ENCODE peak calls at places on chromosomes 2 and 18, in six cellular contexts. P is AG09319, D is AG04450, X is heart right ventricle, T is GM12878, L is fibroblast of mammary gland. Y is an unnamed sample.

GRCh38 chr2:50448556-50448955 is 583.4 kb downstream of the NRXN1 start:
- DNase-seq in T (no peak), X (no peak), P (no peak), L (no peak), D (no peak), Y (no peak)

GRCh38 chr18:62585274-62586147 is 62.7 kb downstream of the ZCCHC2 start:
- DNase-seq in D (no peak), L (no peak), T (no peak), X (no peak), P (no peak), Y (no peak)

GRCh38 chr18:9221661-9222060 is 85.1 kb downstream of the ANKRD12 start:
- DNase-seq in T (no peak), X (no peak), P (no peak), L (no peak), D (no peak), Y (no peak)

GRCh38 chr2:154580767-154581166 is 117.7 kb upstream of the KCNJ3 start:
- DNase-seq in T (no peak), X (no peak), L (no peak), P (no peak), D (no peak), Y (no peak)

GRCh38 chr2:173300458-173300857 is 54.2 kb upstream of the CDCA7 start:
- DNase-seq in T (no peak), P (no peak), D (no peak), X (no peak), L (no peak), Y (no peak)

GRCh38 chr2:16071039-16071864 is 130.9 kb downstream of the MYCN start:
- DNase-seq in X (no peak), P (no peak), D (no peak), L (no peak), T (no peak), Y (no peak)

GRCh38 chr2:203022751-203023150 is 8.1 kb downstream of the NBEAL1 start:
- DNase-seq in P (no peak), D (no peak), L (peak; percentile 41), T (no peak), X (no peak), Y (no peak)

GRCh38 chr18:13217466-13217961 is 1.0 kb upstream of the LDLRAD4 start:
- DNase-seq in P (no peak), X (peak; percentile 80), T (no peak), L (peak; percentile 7), D (no peak), Y (no peak)

GRCh38 chr2:178241852-178242551 is 47.7 kb downstream of the OSBPL6 start:
- DNase-seq in P (peak; percentile 79), D (peak; percentile 80), L (peak; percentile 99), T (no peak), X (no peak), Y (peak; percentile 87)

GRCh38 chr2:27379840-27380625 is 501 bp downstream of the ZNF513 start:
- DNase-seq in T (no peak), L (peak; percentile 62), P (no peak), D (no peak), X (peak; percentile 74), Y (peak; percentile 33)

GRCh38 chr2:72579595-72580180 is 246.1 kb downstream of the EXOC6B start:
- DNase-seq in X (no peak), D (peak; percentile 11), P (peak; percentile 16), L (peak; percentile 64), T (no peak), Y (peak; percentile 51)

GRCh38 chr2:221715783-221716386 is 143.8 kb upstream of the EPHA4 start:
- DNase-seq in L (no peak), P (no peak), T (no peak), X (no peak), D (no peak), Y (no peak)

GRCh38 chr2:224690868-224691267 is 25.3 kb downstream of the CCDC195 start:
- DNase-seq in X (no peak), T (no peak), P (no peak), L (no peak), D (no peak), Y (no peak)

GRCh38 chr2:101234169-101234938 is 18.3 kb upstream of the CNOT11 start:
- DNase-seq in X (no peak), L (no peak), P (no peak), T (no peak), D (no peak), Y (no peak)

GRCh38 chr2:63436488-63436887 is 151.8 kb downstream of the WDPCP start:
- DNase-seq in L (no peak), T (no peak), P (no peak), X (no peak), D (no peak), Y (no peak)

GRCh38 chr2:63000801-63001200 is 49.8 kb upstream of the OTX1 start:
- DNase-seq in T (no peak), L (peak; percentile 24), P (no peak), X (no peak), D (peak; percentile 4), Y (peak; percentile 11)

GRCh38 chr2:205877501-205877900 is 195.2 kb downstream of the NRP2 start:
- DNase-seq in T (no peak), P (no peak), D (no peak), L (no peak), X (no peak), Y (no peak)

GRCh38 chr2:224611938-224612337 is 26.8 kb upstream of the CUL3 start:
- DNase-seq in P (no peak), X (no peak), D (no peak), T (no peak), L (no peak), Y (no peak)

GRCh38 chr18:70126832-70127231 is 78.7 kb downstream of the RTTN start:
- DNase-seq in T (no peak), D (no peak), X (no peak), P (no peak), L (no peak), Y (no peak)

GRCh38 chr2:191566347-191566746 is 111.6 kb upstream of the NABP1 start:
- DNase-seq in X (no peak), L (peak; percentile 64), P (no peak), T (no peak), D (peak; percentile 26), Y (peak; percentile 33)

GRCh38 chr18:8786766-8787670 is 81.7 kb downstream of the MTCL1 start:
- DNase-seq in P (no peak), L (no peak), X (no peak), T (no peak), D (no peak), Y (no peak)

GRCh38 chr2:40371525-40372277 is 80.2 kb downstream of the SLC8A1 start:
- DNase-seq in T (no peak), D (peak; percentile 45), P (peak; percentile 53), X (no peak), L (peak; percentile 79), Y (peak; percentile 87)

GRCh38 chr2:206115026-206115578 is 29.1 kb upstream of the INO80D start:
- DNase-seq in D (no peak), X (no peak), L (no peak), T (no peak), P (no peak), Y (no peak)

GRCh38 chr2:136225950-136226835 is 108.2 kb upstream of the CXCR4 start:
- DNase-seq in D (no peak), T (no peak), L (no peak), X (no peak), P (no peak), Y (no peak)

GRCh38 chr2:216776076-216776726 is 80.9 kb upstream of the IGFBP5 start:
- DNase-seq in D (no peak), L (no peak), T (no peak), X (no peak), P (no peak), Y (no peak)

GRCh38 chr2:101160454-101160853 is 9.3 kb upstream of the TBC1D8 start:
- DNase-seq in P (no peak), T (no peak), X (no peak), L (peak; percentile 63), D (no peak), Y (peak; percentile 63)

GRCh38 chr2:109474319-109474825 is 139.4 kb downstream of the SEPTIN10 start:
- DNase-seq in L (no peak), X (no peak), T (no peak), P (no peak), D (no peak), Y (no peak)

DNA sequence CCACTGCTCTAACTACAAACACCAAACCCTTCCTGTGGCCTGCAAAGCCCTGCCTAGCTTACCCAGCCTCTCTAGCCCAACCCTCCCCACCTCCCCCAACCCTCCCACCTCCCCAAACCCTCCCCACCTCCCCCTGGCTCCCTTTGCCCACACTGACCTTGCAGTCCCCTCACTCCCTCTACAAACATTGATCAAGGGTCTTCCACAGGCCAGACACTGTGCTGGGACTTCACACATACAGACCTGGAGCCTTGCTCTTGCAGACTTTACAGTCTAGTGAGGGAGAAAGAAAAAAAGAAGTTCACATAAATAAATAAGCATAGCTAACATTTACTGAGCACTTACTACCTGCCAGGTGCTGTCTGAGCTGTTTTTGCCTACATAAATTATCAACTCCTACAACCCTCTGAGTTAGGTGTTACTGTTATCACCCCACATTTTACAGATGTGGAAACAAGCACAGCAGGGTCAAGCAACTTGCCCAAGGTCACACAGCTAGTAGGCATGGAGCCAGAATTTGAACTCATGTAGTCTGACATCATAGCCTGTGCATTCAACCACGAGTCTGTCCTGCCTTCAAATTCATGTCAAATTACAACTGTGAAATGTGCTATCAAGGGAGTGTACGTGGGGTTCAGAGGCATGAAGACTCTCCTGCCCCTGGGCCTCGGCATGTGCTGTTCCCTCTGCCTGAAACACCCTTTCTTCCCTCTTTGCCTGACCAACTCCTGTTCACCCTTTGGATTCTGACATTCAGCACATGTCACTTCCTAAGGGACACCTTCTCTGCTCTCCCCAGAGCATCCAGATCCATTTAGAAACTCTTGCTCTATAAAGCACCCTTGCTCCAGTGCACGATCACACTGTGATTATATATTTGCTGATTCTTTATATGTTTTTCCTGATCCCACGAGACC is 209.9 kb downstream of the TNS1 start:
- DNase-seq in X (no peak), T (no peak), D (no peak), L (peak; percentile 52), P (no peak), Y (no peak)
- TF ChIP-seq CTCF in X (no peak), T (no peak), D (no peak), L (no peak), P (no peak), Y (no peak)

GRCh38 chr2:143284087-143284675 is 155.0 kb downstream of the ARHGAP15 start:
- DNase-seq in T (no peak), P (peak; percentile 3), X (no peak), L (peak; percentile 55), D (no peak), Y (peak; percentile 15)

GRCh38 chr2:143279672-143280071 is 150.5 kb downstream of the ARHGAP15 start:
- DNase-seq in D (no peak), L (no peak), X (no peak), P (no peak), T (no peak), Y (no peak)

GRCh38 chr2:143280097-143280757 is 151.0 kb downstream of the ARHGAP15 start:
- DNase-seq in D (no peak), P (no peak), L (no peak), X (no peak), T (no peak), Y (no peak)

GRCh38 chr2:143282684-143283083 is 153.5 kb downstream of the ARHGAP15 start:
- DNase-seq in P (no peak), X (no peak), L (no peak), T (no peak), D (no peak), Y (no peak)
- TF ChIP-seq CTCF in P (no peak), X (no peak), L (peak; percentile 34), T (peak; percentile 43), D (peak; percentile 22), Y (peak; percentile 45)

GRCh38 chr2:128179461-128179755 is 88.4 kb downstream of the UGGT1 start:
- DNase-seq in D (no peak), X (no peak), P (no peak), L (no peak), T (no peak), Y (no peak)
- TF ChIP-seq CTCF in D (no peak), X (no peak), P (no peak), L (no peak), T (no peak), Y (peak; percentile 7)

GRCh38 chr2:165793779-165794519 is at the start of gene GALNT3:
- DNase-seq in P (no peak), L (no peak), X (peak; percentile 23), T (no peak), D (no peak), Y (no peak)
- TF ChIP-seq CTCF in P (no peak), L (no peak), X (no peak), T (no peak), D (no peak), Y (no peak)